ENCODE peak calls at places on chromosomes 16 and 17, in seven cellular contexts. W is A549, T is upper lobe of right lung, E is tibial nerve, F is brain microvascular endothelial cell, X is lung, Q is A673. J is an unnamed sample.

GRCh38 chr16:11224096-11224893 is 31.7 kb downstream of the SOCS1 start:
- DNase-seq in E (peak), X (peak), W (no peak), F (no peak), T (peak), Q (no peak), J (peak)

GRCh38 chr16:10552998-10553491 is 27.4 kb downstream of the EMP2 start:
- DNase-seq in E (no peak), W (peak), F (peak), X (peak), Q (no peak), T (peak), J (peak)

GRCh38 chr17:9900744-9901143 is 4.3 kb downstream of the RCVRN start:
- DNase-seq in T (no peak), X (no peak), E (no peak), W (no peak), Q (no peak), F (no peak), J (no peak)

GRCh38 chr17:48299760-48300159 is 130.3 kb downstream of the SKAP1 start:
- DNase-seq in X (no peak), E (no peak), Q (no peak), T (no peak), W (no peak), F (no peak), J (no peak)

GRCh38 chr16:50360033-50360778 is 8.6 kb downstream of the BRD7 start:
- DNase-seq in W (no peak), T (no peak), X (no peak), F (no peak), E (no peak), Q (no peak), J (no peak)

GRCh38 chr17:78278139-78278741 is 46.8 kb downstream of the TMEM235 start:
- DNase-seq in X (no peak), T (no peak), E (no peak), F (no peak), Q (no peak), W (no peak), J (no peak)

GRCh38 chr16:28192811-28193529 is 18.8 kb downstream of the XPO6 start:
- DNase-seq in F (no peak), Q (peak), X (no peak), T (peak), E (no peak), W (no peak), J (no peak)

GRCh38 chr17:31085563-31085962 is 9.2 kb upstream of the NF1 start:
- DNase-seq in X (no peak), W (no peak), T (no peak), F (peak), E (no peak), Q (no peak), J (no peak)

GRCh38 chr16:785563-786535 is 2.3 kb downstream of the RPUSD1 start:
- DNase-seq in W (peak), E (peak), Q (peak), T (peak), F (peak), X (peak), J (peak)

GRCh38 chr16:85396879-85397871 is 215.9 kb upstream of the GSE1 start:
- DNase-seq in F (no peak), W (no peak), T (peak), E (peak), Q (no peak), X (no peak), J (no peak)

GRCh38 chr17:33968350-33969044 is 286.6 kb upstream of the CCL2 start:
- DNase-seq in X (no peak), E (no peak), W (no peak), T (no peak), Q (no peak), F (no peak), J (no peak)

GRCh38 chr16:88697831-88698693 is 8.1 kb downstream of the RNF166 start:
- DNase-seq in E (no peak), Q (no peak), F (no peak), W (no peak), T (no peak), X (no peak), J (no peak)

GRCh38 chr17:82923366-82924113 is 83.7 kb upstream of the ZNF750 start:
- DNase-seq in F (no peak), Q (no peak), E (no peak), X (no peak), W (no peak), T (no peak), J (no peak)

GRCh38 chr17:17098426-17099035 is 56.3 kb downstream of the MPRIP start:
- DNase-seq in W (no peak), Q (no peak), F (no peak), X (no peak), E (no peak), T (no peak), J (no peak)

GRCh38 chr16:74749291-74750055 is 25.1 kb downstream of the FA2H start:
- DNase-seq in W (no peak), F (no peak), E (no peak), Q (no peak), X (no peak), T (no peak), J (no peak)

GRCh38 chr17:80870401-80870800 is 121.2 kb upstream of the CHMP6 start:
- DNase-seq in T (no peak), E (no peak), X (no peak), Q (no peak), F (peak), W (no peak), J (no peak)

GRCh38 chr17:57861737-57862409 is 12.0 kb upstream of the MRPS23 start:
- DNase-seq in E (peak), T (peak), X (peak), Q (no peak), W (peak), F (no peak), J (peak)

GRCh38 chr17:82718986-82719685 is 2.6 kb downstream of the FN3KRP start:
- DNase-seq in Q (no peak), T (no peak), F (no peak), E (no peak), X (no peak), W (no peak), J (no peak)

GRCh38 chr17:63679214-63679613 is 20.7 kb downstream of the LIMD2 start:
- DNase-seq in T (no peak), F (no peak), X (no peak), E (no peak), W (no peak), Q (no peak), J (no peak)

GRCh38 chr17:78818932-78819331 is 21.7 kb downstream of the USP36 start:
- DNase-seq in T (no peak), F (no peak), E (no peak), Q (peak), X (no peak), W (no peak), J (no peak)

GRCh38 chr16:88713054-88713453 is 6.8 kb downstream of the CTU2 start:
- DNase-seq in E (no peak), T (no peak), X (no peak), F (no peak), Q (no peak), W (no peak), J (no peak)

GRCh38 chr16:12203780-12204351 is 227.3 kb downstream of the SNX29 start:
- DNase-seq in T (no peak), E (no peak), Q (no peak), F (no peak), X (no peak), W (no peak), J (no peak)

GRCh38 chr16:85555549-85556455 is 57.3 kb upstream of the GSE1 start:
- DNase-seq in Q (peak), X (peak), E (no peak), T (peak), F (peak), W (peak), J (peak)

GRCh38 chr17:63911657-63912100 is 621 bp upstream of the CSHL1 start:
- DNase-seq in F (peak), E (no peak), Q (peak), X (no peak), T (peak), W (peak), J (peak)

GRCh38 chr16:67246081-67246944 is 968 bp downstream of the FHOD1 start:
- DNase-seq in X (peak), T (peak), W (peak), E (no peak), F (peak), Q (peak), J (peak)

GRCh38 chr17:60170835-60171752 is 21.3 kb downstream of the CA4 start:
- DNase-seq in E (no peak), W (no peak), X (no peak), F (no peak), T (no peak), Q (no peak), J (no peak)

GRCh38 chr17:6713918-6714271 is 726 bp upstream of the SLC13A5 start:
- DNase-seq in E (no peak), Q (no peak), T (no peak), X (no peak), W (no peak), F (no peak), J (no peak)

GRCh38 chr17:57567278-57567677 is 177.8 kb downstream of the CCDC182 start:
- DNase-seq in X (no peak), F (no peak), E (no peak), W (no peak), T (no peak), Q (no peak), J (no peak)

GRCh38 chr16:55325458-55326109 is 1.6 kb downstream of the IRX6 start:
- DNase-seq in Q (no peak), T (no peak), E (no peak), X (no peak), F (no peak), W (no peak), J (no peak)

GRCh38 chr17:32310927-32311568 is 30.9 kb downstream of the C17orf75 start:
- DNase-seq in X (no peak), F (no peak), W (no peak), E (no peak), Q (peak), T (no peak), J (no peak)

GRCh38 chr17:78268960-78269892 is 37.8 kb downstream of the TMEM235 start:
- DNase-seq in T (peak), F (no peak), W (no peak), E (no peak), Q (no peak), X (no peak), J (no peak)

GRCh38 chr17:20281860-20282259 is 185.5 kb downstream of the LGALS9B start:
- DNase-seq in X (peak), F (no peak), E (peak), W (no peak), Q (no peak), T (peak), J (peak)

GRCh38 chr17:20280051-20280450 is 187.3 kb downstream of the LGALS9B start:
- DNase-seq in X (no peak), E (no peak), W (no peak), Q (no peak), T (no peak), F (no peak), J (no peak)

GRCh38 chr17:20279631-20280030 is 187.7 kb downstream of the LGALS9B start:
- DNase-seq in W (no peak), T (no peak), Q (no peak), X (no peak), E (no peak), F (no peak), J (no peak)

GRCh38 chr17:20282526-20283308 is 184.6 kb downstream of the LGALS9B start:
- DNase-seq in W (no peak), Q (no peak), T (no peak), X (no peak), E (no peak), F (no peak), J (no peak)

DNA sequence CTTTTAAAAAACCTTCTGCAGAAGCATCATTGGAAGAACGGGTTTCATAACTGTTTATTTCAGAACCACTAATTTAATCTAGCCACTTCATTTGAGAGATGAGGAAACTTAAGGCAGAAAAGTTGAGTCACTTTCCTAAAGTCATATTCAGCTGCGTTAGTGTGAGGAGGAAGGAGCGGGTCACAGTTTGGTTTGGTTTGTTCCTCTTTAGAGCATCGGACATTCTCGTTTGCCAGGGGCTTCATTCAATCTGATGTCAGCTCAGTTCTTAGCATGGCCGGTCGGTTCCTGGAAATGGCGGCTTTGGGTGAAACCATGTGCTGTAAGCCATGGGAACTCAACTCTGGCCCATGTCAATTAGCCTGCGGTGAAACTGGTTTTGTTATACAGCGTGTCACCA is 186.5 kb downstream of the LGALS9B start:
- DNase-seq in Q (no peak), E (no peak), X (no peak), W (no peak), F (no peak), T (no peak), J (peak)
- H3K27ac ChIP-seq in Q (no peak), E (no peak), X (no peak), W (no peak), F (no peak), T (no peak), J (no peak)

GRCh38 chr17:28228986-28229729 is 89.8 kb upstream of the TMEM97 start:
- DNase-seq in X (no peak), T (no peak), E (no peak), Q (no peak), W (no peak), F (no peak), J (no peak)

GRCh38 chr17:28228109-28228840 is 90.7 kb upstream of the TMEM97 start:
- DNase-seq in X (no peak), F (no peak), Q (peak), T (no peak), W (peak), E (no peak), J (no peak)

GRCh38 chr17:28226563-28226962 is 92.4 kb upstream of the TMEM97 start:
- DNase-seq in F (no peak), X (no peak), E (no peak), T (no peak), Q (no peak), W (no peak), J (peak)

GRCh38 chr17:28225872-28226271 is 93.1 kb upstream of the TMEM97 start:
- DNase-seq in W (no peak), E (no peak), F (no peak), X (no peak), Q (no peak), T (no peak), J (peak)

GRCh38 chr17:28227278-28228108 is 91.5 kb upstream of the TMEM97 start:
- DNase-seq in Q (peak), E (no peak), W (peak), F (peak), X (peak), T (peak), J (peak)
- TF ChIP-seq CTCF in Q (peak), E (no peak), W (no peak), F (peak), X (no peak), T (no peak), J (peak)

DNA sequence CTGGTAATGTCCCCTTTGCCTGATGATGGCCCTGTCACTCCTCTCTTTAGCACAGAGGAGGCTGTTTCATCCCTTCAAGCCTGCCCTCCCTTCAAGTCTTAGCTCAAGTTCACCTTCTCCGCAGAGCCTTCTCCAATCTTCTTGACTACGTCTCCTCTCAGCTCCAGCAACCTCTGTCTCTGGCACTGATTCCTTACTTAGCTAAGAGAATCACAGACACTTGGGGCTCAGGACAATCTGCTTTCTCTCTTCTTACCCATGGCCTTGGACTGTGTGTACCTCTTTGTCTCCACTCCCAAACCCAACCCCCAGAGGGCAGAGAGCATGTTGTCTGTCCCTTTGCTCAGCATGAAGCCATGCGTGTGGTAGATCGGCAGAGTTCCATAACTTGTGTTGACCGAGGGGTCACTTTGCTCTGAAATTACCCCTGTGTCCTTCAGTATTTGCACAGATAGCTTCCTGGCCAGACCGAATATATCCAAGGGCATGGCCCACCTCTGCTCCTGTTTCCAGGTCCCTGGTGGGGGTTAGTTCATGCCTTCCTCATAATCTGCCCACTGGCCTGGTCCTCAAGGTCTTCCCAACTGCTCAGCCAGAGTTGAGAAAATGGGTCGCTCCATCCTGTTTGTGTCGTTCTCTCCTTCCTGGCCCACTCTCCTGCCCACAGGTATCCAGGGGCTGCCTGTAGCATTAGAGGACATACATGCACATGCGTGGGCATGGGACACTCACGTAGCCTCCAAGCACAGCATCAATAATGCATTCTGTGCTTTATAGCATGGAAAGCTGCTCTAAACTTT is 41.6 kb downstream of the MAPT start:
- DNase-seq in T (no peak), E (no peak), Q (no peak), X (no peak), W (no peak), F (no peak), J (no peak)
- H3K27ac ChIP-seq in T (no peak), E (no peak), Q (no peak), X (no peak), W (no peak), F (no peak), J (no peak)

GRCh38 chr17:11935734-11936406 is 61.4 kb downstream of the ZNF18 start:
- DNase-seq in F (peak), X (peak), Q (peak), E (no peak), T (no peak), W (no peak), J (peak)
- TF ChIP-seq CTCF in F (peak), X (peak), Q (peak), E (peak), T (peak), W (peak), J (peak)

GRCh38 chr17:55266958-55267688 is 2.4 kb downstream of the HLF start:
- DNase-seq in X (no peak), W (no peak), E (no peak), T (no peak), F (no peak), Q (no peak), J (no peak)
- H3K27ac ChIP-seq in X (no peak), W (no peak), E (peak), T (peak), F (no peak), Q (no peak), J (peak)

GRCh38 chr17:67160791-67161190 is 84.2 kb downstream of the HELZ start:
- DNase-seq in W (no peak), E (no peak), T (no peak), Q (no peak), F (no peak), X (no peak), J (no peak)
- TF ChIP-seq CTCF in W (no peak), E (no peak), T (no peak), Q (no peak), F (no peak), X (no peak), J (no peak)

GRCh38 chr16:1914084-1914608 is 4.1 kb downstream of the HS3ST6 start:
- DNase-seq in W (no peak), F (no peak), E (no peak), X (no peak), Q (no peak), T (peak), J (no peak)
- H3K27ac ChIP-seq in W (no peak), F (no peak), E (no peak), X (no peak), Q (no peak), T (no peak), J (no peak)

GRCh38 chr17:67217446-67217845 is 27.6 kb downstream of the HELZ start:
- DNase-seq in F (no peak), E (no peak), X (no peak), Q (no peak), W (no peak), T (no peak), J (no peak)

GRCh38 chr17:67223924-67224323 is 21.1 kb downstream of the HELZ start:
- DNase-seq in T (no peak), Q (peak), X (no peak), F (no peak), W (peak), E (no peak), J (no peak)

GRCh38 chr17:67218385-67218950 is 26.5 kb downstream of the HELZ start:
- DNase-seq in E (no peak), X (no peak), Q (no peak), T (no peak), W (no peak), F (peak), J (no peak)

GRCh38 chr17:67216544-67217320 is 28.3 kb downstream of the HELZ start:
- DNase-seq in X (no peak), E (no peak), T (no peak), Q (no peak), F (no peak), W (no peak), J (no peak)

DNA sequence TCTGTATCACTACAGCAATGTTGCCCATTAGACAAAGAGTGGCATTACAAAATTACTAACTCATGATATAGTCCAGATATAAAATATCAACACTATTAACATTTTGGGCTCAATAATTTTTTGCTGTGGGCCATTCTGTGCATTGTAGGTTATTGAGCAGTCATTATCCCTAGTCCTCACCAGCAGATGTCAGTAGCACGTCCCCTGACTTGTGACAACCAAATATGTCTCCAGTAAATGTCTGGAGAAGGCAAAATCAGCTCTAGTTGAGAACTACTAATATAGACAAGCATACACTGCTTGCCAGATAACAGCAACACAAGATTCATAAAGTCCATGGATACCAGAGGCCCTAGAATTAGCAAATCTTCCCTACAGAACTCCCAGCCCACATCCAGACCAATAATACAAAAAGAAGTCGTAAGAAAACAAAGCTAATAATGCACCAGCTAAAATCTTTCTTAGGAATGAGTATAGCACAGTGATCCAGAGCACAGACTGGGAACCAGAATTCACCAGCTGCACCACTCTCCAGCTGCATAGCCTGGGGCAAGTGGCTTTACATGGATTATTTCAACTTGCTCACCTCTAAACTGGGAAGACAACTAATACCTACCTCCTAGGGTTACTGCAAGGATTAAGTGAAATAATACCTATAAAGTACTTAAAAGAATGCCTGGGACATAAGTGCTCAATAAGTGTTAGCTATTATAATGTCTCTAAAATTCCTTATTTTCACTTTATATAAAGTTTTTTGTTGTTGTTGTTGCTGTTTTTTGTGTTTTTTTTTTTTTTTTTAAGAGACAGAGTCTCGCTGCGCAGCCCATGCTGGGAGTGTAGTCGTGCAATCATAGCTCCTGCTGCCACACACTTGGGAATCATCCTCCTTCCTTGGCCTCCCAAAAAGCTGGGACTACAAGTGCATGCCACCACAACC is 23.7 kb downstream of the HELZ start:
- DNase-seq in Q (peak), X (no peak), T (no peak), E (no peak), W (peak), F (peak), J (no peak)
- TF ChIP-seq CTCF in Q (peak), X (peak), T (peak), E (no peak), W (peak), F (peak), J (peak)